ENCODE peak calls at places on chromosome 7, in nine cellular contexts. R is psoas muscle, G is Peyer's patch, A is suprapubic skin, C is AG10803, F is AG09319, B is A549, U is astrocyte, M is glutamatergic neuron. X is an unnamed sample.

GRCh38 chr7:55774327-55775050 is 88.1 kb downstream of the SEPTIN14 start:
- DNase-seq in R (no peak), G (no peak), A (no peak), C (no peak), F (no peak), B (no peak), U (peak), M (no peak), X (no peak)

GRCh38 chr7:141874787-141875186 is 33.5 kb upstream of the PRSS37 start:
- DNase-seq in R (no peak), G (no peak), A (no peak), C (no peak), F (no peak), B (no peak), U (no peak), M (no peak), X (no peak)

GRCh38 chr7:90033850-90034249 is 120.4 kb upstream of the STEAP1 start:
- DNase-seq in R (no peak), G (no peak), A (no peak), C (no peak), F (no peak), B (no peak), U (no peak), M (no peak), X (no peak)

GRCh38 chr7:36129048-36129534 is 24.0 kb upstream of the EEPD1 start:
- DNase-seq in R (peak), G (no peak), A (peak), C (peak), F (no peak), B (peak), U (peak), M (no peak), X (peak)

GRCh38 chr7:917255-918117 is 37.0 kb downstream of the ADAP1 start:
- DNase-seq in R (peak), G (no peak), A (peak), C (no peak), F (no peak), B (no peak), U (no peak), M (peak), X (no peak)

GRCh38 chr7:116455009-116455408 is 44.5 kb upstream of the CAV2 start:
- DNase-seq in R (no peak), G (no peak), A (no peak), C (peak), F (no peak), B (no peak), U (peak), M (no peak), X (peak)

GRCh38 chr7:55432937-55433784 is 68.0 kb downstream of the LANCL2 start:
- DNase-seq in R (no peak), G (no peak), A (no peak), C (peak), F (peak), B (peak), U (no peak), M (no peak), X (peak)

GRCh38 chr7:158028290-158028941 is 559.2 kb downstream of the PTPRN2 start:
- DNase-seq in R (no peak), G (no peak), A (peak), C (no peak), F (no peak), B (no peak), U (no peak), M (no peak), X (no peak)

GRCh38 chr7:127810691-127811660 is 159.0 kb downstream of the SND1 start:
- DNase-seq in R (no peak), G (no peak), A (no peak), C (no peak), F (no peak), B (no peak), U (no peak), M (no peak), X (peak)

GRCh38 chr7:8991159-8991558 is 557.8 kb downstream of the NXPH1 start:
- DNase-seq in R (no peak), G (no peak), A (no peak), C (no peak), F (no peak), B (no peak), U (no peak), M (no peak), X (no peak)
- TF ChIP-seq CTCF in R (no peak), G (no peak), A (no peak), C (no peak), F (no peak), B (no peak), U (no peak), M (no peak), X (no peak)

GRCh38 chr7:26279405-26279804 is 12.3 kb upstream of the SNX10 start:
- DNase-seq in R (no peak), G (no peak), A (no peak), C (peak), F (no peak), B (peak), U (no peak), M (no peak), X (peak)

GRCh38 chr7:26278769-26279168 is 12.9 kb upstream of the SNX10 start:
- DNase-seq in R (no peak), G (no peak), A (no peak), C (no peak), F (no peak), B (peak), U (no peak), M (no peak), X (peak)

GRCh38 chr7:26284477-26284876 is 7.2 kb upstream of the SNX10 start:
- DNase-seq in R (no peak), G (no peak), A (no peak), C (no peak), F (no peak), B (no peak), U (no peak), M (no peak), X (no peak)

GRCh38 chr7:26280723-26281122 is 10.9 kb upstream of the SNX10 start:
- DNase-seq in R (no peak), G (no peak), A (no peak), C (no peak), F (no peak), B (no peak), U (no peak), M (no peak), X (no peak)

DNA sequence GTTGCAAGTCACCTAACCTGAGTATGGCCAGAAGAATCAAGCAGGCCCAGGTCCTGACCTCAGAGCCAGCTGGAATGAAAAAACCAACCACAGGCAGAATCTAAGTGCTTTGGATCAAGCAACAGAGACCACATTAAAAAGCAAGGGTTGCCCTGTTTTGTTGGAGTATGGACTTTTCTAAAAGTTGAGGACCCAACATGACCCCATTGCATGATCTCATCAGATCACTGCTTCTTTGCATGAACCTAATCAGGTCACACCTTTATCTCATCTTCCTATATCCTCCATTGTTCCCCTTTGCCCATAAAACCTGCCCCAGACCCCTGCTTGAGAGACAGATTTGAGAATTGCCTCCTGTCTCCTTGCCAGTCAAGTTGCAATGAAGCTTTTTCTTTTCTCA is 11.6 kb upstream of the SNX10 start:
- DNase-seq in R (no peak), G (no peak), A (no peak), C (no peak), F (no peak), B (no peak), U (no peak), M (no peak), X (no peak)
- TF ChIP-seq CTCF in R (no peak), G (no peak), A (no peak), C (no peak), F (no peak), B (no peak), U (no peak), M (no peak), X (no peak)

DNA sequence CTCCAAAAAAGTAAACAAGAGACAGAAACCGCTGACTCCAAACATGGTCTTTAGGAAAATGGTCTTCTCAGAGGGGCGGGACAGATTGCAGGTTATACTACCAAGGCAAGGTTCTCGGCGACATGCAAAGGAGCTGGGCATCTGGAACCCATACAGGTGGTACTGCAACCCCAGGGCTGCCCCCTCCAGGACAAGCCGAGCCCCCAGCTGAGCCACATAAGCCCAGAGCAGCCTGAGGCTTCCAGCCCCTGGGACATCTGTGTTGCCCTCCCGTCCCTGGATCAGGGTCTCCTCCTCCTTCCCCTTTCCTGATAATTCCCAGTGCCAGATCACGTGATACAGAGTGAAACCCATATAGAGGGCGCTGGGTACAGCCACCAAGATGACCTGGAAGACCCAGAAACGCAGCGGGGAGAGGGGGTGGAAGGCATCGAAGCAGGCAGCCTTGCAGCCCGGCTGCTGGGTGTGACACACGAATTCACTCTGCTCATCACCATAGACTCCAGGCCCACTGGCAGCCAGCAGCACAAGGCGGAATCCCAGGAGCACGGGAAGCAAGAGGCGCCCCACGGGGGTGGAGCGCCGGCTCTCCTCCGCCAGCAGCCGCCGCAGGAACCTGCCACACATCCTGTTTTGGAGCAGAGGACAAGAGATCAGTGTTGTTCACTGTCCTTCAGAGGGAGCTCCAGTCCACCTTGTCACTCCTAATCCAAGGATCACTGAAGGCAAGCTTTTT is at the start of gene GJC3:
- DNase-seq in R (peak), G (peak), A (peak), C (peak), F (no peak), B (peak), U (peak), M (peak), X (peak)
- TF ChIP-seq CTCF in R (peak), G (peak), A (no peak), C (peak), F (peak), B (peak), U (peak), M (no peak), X (peak)

GRCh38 chr7:40700653-40701475 is 566.1 kb downstream of the SUGCT start:
- DNase-seq in R (no peak), G (no peak), A (no peak), C (peak), F (no peak), B (no peak), U (peak), M (no peak), X (peak)
- TF ChIP-seq CTCF in R (no peak), G (no peak), A (no peak), C (no peak), F (no peak), B (no peak), U (peak), M (no peak), X (no peak)

DNA sequence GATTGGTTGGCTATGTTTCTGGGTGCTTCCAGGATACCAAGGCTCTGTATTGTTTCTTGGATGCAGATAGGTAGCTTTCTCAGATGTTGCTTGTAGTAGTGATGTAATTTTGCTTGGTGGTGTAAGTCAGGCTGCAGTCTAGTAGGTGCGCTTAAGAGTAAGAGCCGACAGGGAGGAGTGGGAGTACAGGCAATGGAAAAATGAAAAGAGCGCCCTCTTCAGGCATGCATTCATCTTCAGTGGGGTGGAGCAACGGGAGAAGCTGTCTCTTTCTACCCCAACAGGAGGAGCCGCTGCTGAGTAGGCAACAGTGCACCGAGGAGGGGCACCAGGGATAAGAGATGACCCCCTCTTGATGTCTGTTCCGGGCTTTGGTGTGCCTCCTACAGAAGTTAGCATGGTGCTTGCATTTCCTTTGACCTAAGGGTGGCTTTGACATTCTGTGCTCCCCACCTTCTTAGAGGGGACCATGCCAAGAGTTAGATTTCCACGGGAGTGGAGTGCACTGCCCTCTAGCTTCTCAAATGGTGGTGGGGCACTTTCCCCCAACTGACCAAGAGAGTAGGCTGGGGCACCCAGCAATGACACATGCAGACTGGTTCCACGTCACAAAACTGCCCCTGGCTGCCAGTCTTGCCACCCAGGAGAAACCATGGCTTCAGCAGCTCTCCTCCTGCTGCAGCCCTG is 56.1 kb downstream of the ZNF783 start:
- DNase-seq in R (no peak), G (no peak), A (no peak), C (no peak), F (no peak), B (peak), U (no peak), M (no peak), X (no peak)
- TF ChIP-seq CTCF in R (no peak), G (no peak), A (no peak), C (no peak), F (no peak), B (no peak), U (no peak), M (peak), X (peak)

GRCh38 chr7:135414850-135415439 is 95.0 kb downstream of the CNOT4 start:
- DNase-seq in R (no peak), G (no peak), A (no peak), C (peak), F (peak), B (peak), U (peak), M (peak), X (peak)
- TF ChIP-seq CTCF in R (peak), G (peak), A (no peak), C (peak), F (peak), B (peak), U (peak), M (peak), X (peak)

GRCh38 chr7:66140924-66141323 is 26.3 kb downstream of the CRCP start:
- DNase-seq in R (peak), G (no peak), A (peak), C (peak), F (peak), B (peak), U (peak), M (peak), X (peak)
- TF ChIP-seq CTCF in R (peak), G (peak), A (peak), C (peak), F (peak), B (peak), U (peak), M (peak), X (peak)

DNA sequence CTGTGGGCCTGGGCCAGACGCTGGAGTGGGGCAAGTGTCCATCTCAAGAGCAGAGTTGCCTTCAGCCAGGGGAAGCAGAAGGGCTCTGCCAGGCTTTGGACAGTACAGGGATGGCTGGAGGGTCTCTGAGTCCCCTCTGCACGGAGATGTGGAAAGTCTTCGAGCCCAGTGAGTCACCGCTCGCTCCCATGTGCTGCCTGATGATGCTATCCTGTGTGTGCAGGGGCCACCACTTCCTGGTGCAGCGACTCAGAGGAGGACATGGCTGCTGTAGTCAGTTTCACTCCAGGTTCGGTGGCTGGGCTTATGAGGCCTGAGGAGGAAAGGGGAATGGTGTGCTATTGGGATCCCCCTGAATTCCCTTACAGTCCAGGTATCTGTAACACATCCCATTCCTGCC is 6.0 kb downstream of the ADCYAP1R1 start:
- DNase-seq in R (peak), G (no peak), A (no peak), C (peak), F (no peak), B (peak), U (peak), M (no peak), X (peak)
- TF ChIP-seq CTCF in R (no peak), G (no peak), A (no peak), C (no peak), F (no peak), B (no peak), U (no peak), M (no peak), X (no peak)